ENCODE peak calls at places on chromosomes 3 and 15, in eight cellular contexts. J, M, W, A, S, O, R and Q are unnamed samples.

GRCh38 chr3:129618186-129618820 is 11.8 kb upstream of the PLXND1 start:
- DNase-seq in W (no peak), A (no peak), J (no peak), R (no peak), O (no peak), M (no peak), S (no peak), Q (no peak)

GRCh38 chr3:32780071-32780734 is 37.6 kb upstream of the TRIM71 start:
- DNase-seq in R (peak; percentile 74), A (no peak), S (no peak), W (no peak), O (no peak), M (peak; percentile 79), J (no peak), Q (no peak)

GRCh38 chr15:40877691-40878090 is 3.7 kb upstream of the RHOV start:
- DNase-seq in M (no peak), W (no peak), S (no peak), R (no peak), A (no peak), O (no peak), J (no peak), Q (peak; percentile 47)

GRCh38 chr15:61815356-61816083 is 244.7 kb downstream of the VPS13C start:
- DNase-seq in W (no peak), M (no peak), R (no peak), O (no peak), J (no peak), S (no peak), A (no peak), Q (no peak)

GRCh38 chr15:33152502-33153109 is 41.9 kb downstream of the FMN1 start:
- DNase-seq in S (no peak), O (peak; percentile 54), W (peak; percentile 14), A (no peak), R (no peak), M (no peak), J (no peak), Q (peak; percentile 55)

GRCh38 chr15:64045774-64046346 is 425 bp downstream of the DAPK2 start:
- DNase-seq in S (no peak), J (peak; percentile 27), M (no peak), O (no peak), A (no peak), W (no peak), R (peak; percentile 55), Q (no peak)

GRCh38 chr3:108398510-108398909 is 102.2 kb downstream of the HHLA2 start:
- DNase-seq in M (no peak), O (no peak), S (no peak), W (no peak), R (no peak), A (no peak), J (no peak), Q (no peak)

GRCh38 chr3:187913617-187914033 is 168.4 kb upstream of the BCL6 start:
- DNase-seq in R (no peak), O (no peak), M (no peak), W (peak; percentile 14), A (peak; percentile 54), S (peak; percentile 57), J (no peak), Q (peak; percentile 76)

GRCh38 chr3:186815490-186815889 is 9.2 kb upstream of the RFC4 start:
- DNase-seq in A (peak; percentile 34), O (peak; percentile 75), S (no peak), J (no peak), W (peak; percentile 81), M (no peak), R (no peak), Q (peak; percentile 75)

GRCh38 chr3:189404797-189405484 is 226.2 kb upstream of the TP63 start:
- DNase-seq in O (no peak), S (no peak), A (no peak), J (no peak), R (no peak), M (no peak), W (no peak), Q (no peak)

GRCh38 chr3:141471160-141471559 is 15.7 kb upstream of the RASA2 start:
- DNase-seq in M (peak; percentile 36), A (peak; percentile 76), R (no peak), S (no peak), O (no peak), J (no peak), W (no peak), Q (no peak)

GRCh38 chr15:93233710-93234109 is 144.7 kb upstream of the RGMA start:
- DNase-seq in A (no peak), J (no peak), W (no peak), O (no peak), S (no peak), M (no peak), R (no peak), Q (no peak)

GRCh38 chr15:42059661-42060476 is 34.5 kb downstream of the PLA2G4D start:
- DNase-seq in R (peak; percentile 78), S (peak; percentile 47), W (peak; percentile 51), M (peak; percentile 28), O (peak; percentile 56), A (peak; percentile 7), J (peak; percentile 82), Q (peak; percentile 57)

GRCh38 chr15:87419341-87419740 is 837.2 kb downstream of the NTRK3 start:
- DNase-seq in S (no peak), W (no peak), A (peak; percentile 51), R (no peak), J (no peak), M (no peak), O (no peak), Q (no peak)

GRCh38 chr3:169128579-169128978 is 534.9 kb downstream of the MECOM start:
- DNase-seq in S (no peak), M (no peak), J (no peak), O (no peak), R (no peak), A (no peak), W (no peak), Q (no peak)

GRCh38 chr3:76724075-76724474 is 315.8 kb upstream of the ROBO2 start:
- DNase-seq in R (no peak), J (no peak), M (no peak), A (no peak), O (no peak), S (no peak), W (no peak), Q (no peak)

GRCh38 chr3:76731471-76731870 is 308.4 kb upstream of the ROBO2 start:
- DNase-seq in J (no peak), W (no peak), M (no peak), O (no peak), S (no peak), R (no peak), A (no peak), Q (no peak)

GRCh38 chr3:76726034-76726433 is 313.9 kb upstream of the ROBO2 start:
- DNase-seq in O (no peak), J (no peak), M (no peak), A (no peak), W (no peak), S (no peak), R (no peak), Q (no peak)

GRCh38 chr3:76724706-76725105 is 315.2 kb upstream of the ROBO2 start:
- DNase-seq in W (no peak), J (no peak), O (no peak), M (no peak), R (no peak), S (no peak), A (no peak), Q (no peak)

GRCh38 chr3:76728411-76728810 is 311.5 kb upstream of the ROBO2 start:
- DNase-seq in O (no peak), W (no peak), R (no peak), M (no peak), J (no peak), A (no peak), S (no peak), Q (no peak)
- TF ChIP-seq CTCF in O (no peak), W (no peak), R (no peak), M (no peak), J (no peak), A (peak; percentile 6), S (no peak), Q (no peak)

GRCh38 chr15:80584561-80584964 is 110.5 kb upstream of the ABHD17C start:
- DNase-seq in M (peak; percentile 27), S (no peak), R (no peak), A (no peak), W (no peak), J (no peak), O (no peak), Q (no peak)

GRCh38 chr15:80586141-80586540 is 109.0 kb upstream of the ABHD17C start:
- DNase-seq in O (no peak), R (no peak), W (no peak), S (no peak), M (no peak), J (no peak), A (no peak), Q (no peak)

GRCh38 chr15:80587007-80587406 is 108.1 kb upstream of the ABHD17C start:
- DNase-seq in M (no peak), R (peak; percentile 71), A (no peak), W (no peak), O (no peak), J (no peak), S (no peak), Q (no peak)

GRCh38 chr15:80584973-80585372 is 110.1 kb upstream of the ABHD17C start:
- DNase-seq in W (no peak), S (no peak), R (no peak), A (no peak), O (peak; percentile 29), J (no peak), M (no peak), Q (no peak)

GRCh38 chr15:80585544-80586018 is 109.5 kb upstream of the ABHD17C start:
- DNase-seq in R (peak; percentile 29), J (no peak), O (no peak), S (no peak), W (no peak), A (no peak), M (no peak), Q (peak; percentile 53)
- TF ChIP-seq CTCF in R (peak; percentile 53), J (no peak), O (no peak), S (no peak), W (no peak), A (no peak), M (peak; percentile 5), Q (no peak)

GRCh38 chr15:69806287-69806915 is 291.3 kb downstream of the TLE3 start:
- DNase-seq in S (no peak), J (no peak), O (no peak), R (no peak), M (no peak), A (no peak), W (no peak), Q (no peak)
- TF ChIP-seq CTCF in S (no peak), J (no peak), O (no peak), R (peak; percentile 11), M (no peak), A (no peak), W (no peak), Q (no peak)

DNA sequence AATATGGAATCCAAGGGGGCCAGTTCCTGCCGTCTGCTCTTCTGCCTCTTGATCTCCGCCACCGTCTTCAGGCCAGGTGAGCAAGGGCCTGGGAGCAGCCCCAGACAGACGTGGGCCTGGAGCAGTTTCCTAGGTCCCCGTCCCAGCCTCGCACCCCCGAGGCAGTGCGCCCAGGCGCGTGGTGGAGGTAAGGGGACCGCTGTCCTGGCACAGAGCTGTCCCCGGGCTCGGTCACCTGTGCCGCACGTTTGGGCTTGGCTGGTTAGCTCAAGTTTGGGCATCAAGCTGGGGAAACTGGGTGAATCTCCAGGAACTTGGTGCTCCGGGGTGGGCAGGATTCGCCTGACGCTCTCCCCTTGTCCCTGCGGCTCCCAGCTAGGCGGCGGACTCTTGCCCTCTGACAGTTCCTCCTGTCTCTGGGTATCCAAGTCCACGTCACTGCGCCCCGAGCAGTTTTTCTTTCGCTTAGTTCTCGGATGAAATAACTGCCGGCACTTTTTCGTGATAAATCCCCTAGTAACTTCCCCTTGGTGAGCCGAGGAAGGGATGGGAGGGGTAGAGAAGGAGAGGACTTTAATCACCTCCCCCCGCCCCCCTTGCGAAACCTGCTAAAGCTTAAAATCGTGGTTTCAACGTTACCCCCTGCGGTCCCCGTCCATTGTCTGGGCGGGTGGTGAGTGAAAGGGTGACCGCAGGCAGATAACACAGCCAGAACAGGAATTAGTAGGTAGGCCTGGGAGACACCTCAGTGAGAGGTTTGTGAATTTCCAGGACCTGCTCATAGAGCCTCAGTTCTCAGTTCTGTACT is 901 bp downstream of the ALCAM start:
- DNase-seq in W (peak; percentile 77), S (no peak), R (peak; percentile 66), J (peak; percentile 46), A (peak; percentile 65), M (peak; percentile 47), O (peak; percentile 73), Q (peak; percentile 82)
- TF ChIP-seq CTCF in W (peak; percentile 19), S (no peak), R (no peak), J (no peak), A (no peak), M (no peak), O (no peak), Q (no peak)